ENCODE peak calls at places on chromosome 11, in seven cellular contexts. T, G, K, Q, R, C and M are unnamed samples.

GRCh38 chr11:94281321-94281720 is 23.1 kb upstream of the IZUMO1R start:
- DNase-seq in C (no peak), T (no peak), Q (no peak), R (no peak), G (no peak), K (no peak), M (no peak)

GRCh38 chr11:3126901-3127691 is 38.0 kb downstream of the OSBPL5 start:
- DNase-seq in R (no peak), C (no peak), G (no peak), T (no peak), Q (no peak), K (peak; percentile 73), M (peak; percentile 77)

GRCh38 chr11:29280452-29280851 is 736.4 kb downstream of the KCNA4 start:
- DNase-seq in C (no peak), T (no peak), Q (no peak), G (no peak), K (no peak), R (no peak), M (no peak)

GRCh38 chr11:116192509-116193206 is 580.1 kb downstream of the BUD13 start:
- DNase-seq in G (no peak), T (no peak), Q (peak; percentile 74), R (no peak), C (no peak), K (no peak), M (no peak)

GRCh38 chr11:122743949-122744876 is 88.7 kb downstream of the UBASH3B start:
- DNase-seq in Q (no peak), R (no peak), C (peak; percentile 61), K (peak; percentile 69), T (peak; percentile 31), G (peak; percentile 18), M (no peak)

GRCh38 chr11:77095551-77096490 is 6.8 kb upstream of the OMP start:
- DNase-seq in G (no peak), R (no peak), C (peak; percentile 91), T (peak; percentile 79), K (peak; percentile 55), Q (no peak), M (peak; percentile 78)

GRCh38 chr11:46890665-46891064 is 27.7 kb downstream of the LRP4 start:
- DNase-seq in C (no peak), R (no peak), Q (no peak), K (no peak), T (no peak), G (no peak), M (no peak)

GRCh38 chr11:123178166-123178565 is 16.9 kb downstream of the CLMP start:
- DNase-seq in K (no peak), Q (no peak), T (no peak), G (no peak), C (no peak), R (no peak), M (no peak)

GRCh38 chr11:57405271-57405890 is 14.9 kb upstream of the PRG2 start:
- DNase-seq in C (no peak), Q (no peak), R (no peak), K (no peak), G (no peak), T (no peak), M (no peak)

GRCh38 chr11:134669796-134670195 is 257.8 kb upstream of the B3GAT1 start:
- DNase-seq in K (peak; percentile 56), T (peak; percentile 13), C (no peak), R (no peak), G (no peak), Q (no peak), M (peak; percentile 28)

GRCh38 chr11:94933225-94934130 is 39.9 kb downstream of the CWC15 start:
- DNase-seq in G (no peak), Q (peak; percentile 35), K (peak; percentile 79), R (no peak), C (no peak), T (no peak), M (no peak)

GRCh38 chr11:117834838-117835443 is 10.4 kb upstream of the FXYD2 start:
- DNase-seq in K (peak; percentile 44), R (no peak), Q (no peak), G (no peak), C (peak; percentile 1), T (peak; percentile 4), M (no peak)

GRCh38 chr11:96335389-96335788 is 7.6 kb downstream of the MAML2 start:
- DNase-seq in T (no peak), C (no peak), K (no peak), G (no peak), R (no peak), Q (no peak), M (no peak)

GRCh38 chr11:96715208-96715607 is 325.4 kb downstream of the JRKL start:
- DNase-seq in G (no peak), K (no peak), T (no peak), Q (no peak), C (no peak), R (no peak), M (no peak)

GRCh38 chr11:113267536-113267935 is 46.8 kb upstream of the TTC12 start:
- DNase-seq in G (no peak), K (no peak), R (no peak), C (no peak), Q (no peak), T (no peak), M (no peak)

GRCh38 chr11:119322360-119322739 is 5.4 kb upstream of the MCAM start:
- DNase-seq in Q (no peak), R (no peak), T (no peak), K (no peak), G (no peak), C (no peak), M (peak; percentile 16)

GRCh38 chr11:99519095-99519494 is 498.3 kb downstream of the CNTN5 start:
- DNase-seq in R (no peak), G (no peak), Q (no peak), C (no peak), T (no peak), K (no peak), M (no peak)

GRCh38 chr11:118291453-118291852 is 13.1 kb upstream of the CD3E start:
- DNase-seq in Q (no peak), K (no peak), C (no peak), T (no peak), G (no peak), R (no peak), M (no peak)

GRCh38 chr11:79485694-79486093 is 44.9 kb upstream of the TENM4 start:
- DNase-seq in C (no peak), G (no peak), R (no peak), Q (no peak), K (no peak), T (no peak), M (no peak)

GRCh38 chr11:94725071-94725470 is 43.1 kb upstream of the AMOTL1 start:
- DNase-seq in K (no peak), C (no peak), G (no peak), T (no peak), Q (no peak), R (no peak), M (no peak)

GRCh38 chr11:33375688-33376311 is 118.6 kb downstream of the HIPK3 start:
- DNase-seq in C (no peak), K (no peak), R (peak; percentile 19), T (no peak), Q (peak; percentile 82), G (no peak), M (no peak)

GRCh38 chr11:32385998-32386397 is 49.3 kb downstream of the WT1 start:
- DNase-seq in T (no peak), C (peak; percentile 24), G (no peak), R (peak; percentile 61), K (no peak), Q (peak; percentile 44), M (no peak)

GRCh38 chr11:86152006-86152862 is 83.3 kb upstream of the PICALM start:
- DNase-seq in G (no peak), K (no peak), Q (no peak), C (no peak), T (no peak), R (no peak), M (no peak)

GRCh38 chr11:33670250-33671011 is 30.2 kb downstream of the C11orf91 start:
- DNase-seq in K (no peak), Q (no peak), G (no peak), R (no peak), C (no peak), T (no peak), M (no peak)

GRCh38 chr11:105273660-105274280 is 134.2 kb upstream of the CARD18 start:
- DNase-seq in K (no peak), T (no peak), C (no peak), R (no peak), Q (no peak), G (no peak), M (no peak)
- TF ChIP-seq EP300 in K (no peak), T (no peak), C (no peak), R (no peak), Q (peak; percentile 79), G (no peak), M (no peak)

DNA sequence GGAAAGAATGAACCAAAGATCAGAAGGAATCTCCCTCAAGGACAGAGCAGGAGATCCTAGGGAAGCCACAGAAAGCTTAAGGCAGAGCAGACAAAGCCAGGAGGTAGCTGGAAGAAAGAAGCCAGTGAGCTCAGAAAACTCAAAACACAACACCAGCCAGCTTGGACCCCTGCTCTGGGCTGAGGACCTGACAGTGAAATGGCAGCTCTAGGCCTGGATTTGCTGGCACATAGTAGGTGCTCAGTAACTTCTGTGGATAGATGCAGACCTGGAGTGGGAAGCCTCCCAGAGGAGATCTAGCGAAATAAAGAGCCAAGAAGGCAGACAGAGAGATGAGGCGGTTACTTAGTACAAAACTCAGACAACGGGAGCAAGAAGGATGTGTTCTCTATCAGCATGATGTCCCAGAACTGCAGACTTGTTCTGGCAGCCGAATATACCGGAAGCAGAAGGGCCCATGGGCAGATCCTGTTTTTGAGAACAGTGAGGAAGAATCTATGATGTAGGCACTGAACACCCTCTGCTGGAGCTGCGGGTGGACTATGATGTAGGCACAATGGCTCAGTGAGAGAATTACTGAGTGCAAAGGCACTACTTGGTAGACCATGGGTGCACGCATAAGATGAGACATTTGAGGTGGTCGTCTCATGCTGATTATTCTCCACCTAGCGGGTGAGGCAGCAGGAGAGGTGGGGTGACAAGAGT is 4.8 kb downstream of the ROBO4 start:
- DNase-seq in R (no peak), G (no peak), K (peak; percentile 67), Q (peak; percentile 6), T (no peak), C (no peak), M (no peak)
- H3K27ac ChIP-seq in R (no peak overlapping the region), G (peak overlapping the region; percentile 29), K (no peak overlapping the region), Q (no peak overlapping the region), T (no peak overlapping the region), C (no peak overlapping the region), M (no peak overlapping the region)

DNA sequence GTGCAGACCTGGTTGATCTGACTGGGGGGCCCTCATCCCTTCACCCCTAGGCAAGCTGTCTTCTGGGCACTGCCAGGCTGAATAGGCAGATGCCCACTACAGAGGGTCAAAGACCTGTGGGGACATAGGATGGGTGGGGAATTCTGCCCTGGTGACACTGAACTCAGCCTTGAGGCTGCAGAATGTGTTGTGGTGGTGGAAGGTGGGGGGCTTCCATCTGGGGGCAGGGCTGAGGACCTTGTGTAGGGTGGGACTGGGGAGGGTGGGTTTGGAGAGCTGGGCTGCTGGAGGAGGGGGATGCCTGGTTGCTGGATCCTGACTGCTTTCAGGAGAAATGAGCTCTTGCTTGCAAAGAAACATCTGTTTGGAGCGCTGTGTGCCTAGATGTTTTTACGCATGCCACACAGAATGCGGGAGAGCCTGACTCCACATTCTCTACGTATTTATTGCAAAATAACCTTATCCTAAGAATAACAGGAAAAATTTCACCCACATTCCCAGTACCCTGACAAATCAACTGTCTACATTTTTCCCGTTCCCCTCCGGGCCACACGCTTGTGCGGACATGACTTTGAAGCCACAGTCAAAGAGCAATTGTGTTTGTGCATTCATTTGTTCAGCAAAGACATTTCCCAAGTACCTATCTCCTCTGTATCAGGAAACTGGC is 18.3 kb downstream of the SMIM38 start:
- DNase-seq in C (no peak), R (no peak), Q (no peak), T (no peak), G (no peak), K (no peak), M (no peak)
- TF ChIP-seq EP300 in C (no peak), R (no peak), Q (no peak), T (no peak), G (no peak), K (no peak), M (no peak)

GRCh38 chr11:1925373-1926155 is 6.1 kb downstream of the TNNT3 start:
- DNase-seq in T (no peak), K (no peak), G (no peak), R (no peak), C (no peak), Q (peak; percentile 36), M (no peak)
- H3K27ac ChIP-seq in T (no peak overlapping the region), K (no peak overlapping the region), G (no peak overlapping the region), R (no peak overlapping the region), C (no peak overlapping the region), Q (no peak overlapping the region), M (no peak overlapping the region)